ENCODE peak calls at places on chromosome 10, in five cellular contexts. M is transverse colon, Y is psoas muscle, Z is fibroblast of lung, N is cardiac muscle cell. V is an unnamed sample. For H3K4me1, the result is how much of the 10 kb centered on the place peaks cover.

GRCh38 chr10:83164134-83164533 is 975.2 kb upstream of the GHITM start:
- DNase-seq in M (no peak), Y (no peak), Z (peak), N (no peak), V (no peak)

GRCh38 chr10:71975087-71975890 is 11.1 kb downstream of the CHST3 start:
- DNase-seq in M (peak), Y (peak), Z (no peak), N (peak), V (no peak)

GRCh38 chr10:108782411-108782810 is 1140.9 kb downstream of the XPNPEP1 start:
- DNase-seq in M (no peak), Y (no peak), Z (peak), N (no peak), V (no peak)

GRCh38 chr10:58894929-58895328 is 281.5 kb upstream of the PHYHIPL start:
- DNase-seq in M (no peak), Y (no peak), Z (no peak), N (peak), V (no peak)

GRCh38 chr10:63707254-63707910 is 186.2 kb downstream of the REEP3 start:
- DNase-seq in M (no peak), Y (no peak), Z (peak), N (peak), V (no peak)

GRCh38 chr10:24277771-24278518 is 69.0 kb downstream of the KIAA1217 start:
- DNase-seq in M (no peak), Y (peak), Z (peak), N (peak), V (peak)

GRCh38 chr10:3791974-3792633 is 7.1 kb upstream of the KLF6 start:
- DNase-seq in M (no peak), Y (no peak), Z (peak), N (peak), V (no peak)

GRCh38 chr10:122493761-122494160 is 32.4 kb downstream of the HTRA1 start:
- DNase-seq in M (no peak), Y (no peak), Z (no peak), N (no peak), V (no peak)

GRCh38 chr10:94315975-94316464 is 46.7 kb downstream of the NOC3L start:
- DNase-seq in M (no peak), Y (no peak), Z (peak), N (peak), V (no peak)

GRCh38 chr10:117699436-117700075 is 157.0 kb downstream of the EMX2 start:
- DNase-seq in M (no peak), Y (no peak), Z (no peak), N (no peak), V (no peak)

GRCh38 chr10:83544049-83544448 is 595.3 kb upstream of the GHITM start:
- DNase-seq in M (no peak), Y (no peak), Z (no peak), N (no peak), V (no peak)

GRCh38 chr10:111113238-111113960 is 36.6 kb downstream of the ADRA2A start:
- DNase-seq in M (no peak), Y (no peak), Z (no peak), N (no peak), V (no peak)

GRCh38 chr10:99619090-99619800 is 994 bp downstream of the SLC25A28 start:
- DNase-seq in M (no peak), Y (no peak), Z (peak), N (peak), V (no peak)

GRCh38 chr10:73888514-73888913 is 14.2 kb upstream of the CAMK2G start:
- DNase-seq in M (no peak), Y (peak), Z (peak), N (no peak), V (no peak)

GRCh38 chr10:7111574-7111973 is 299.3 kb downstream of the SFMBT2 start:
- DNase-seq in M (no peak), Y (no peak), Z (peak), N (peak), V (no peak)

GRCh38 chr10:86663046-86663345 is 5.3 kb upstream of the LDB3 start:
- DNase-seq in M (no peak), Y (peak), Z (no peak), N (no peak), V (no peak)

GRCh38 chr10:91220954-91221696 is 662 bp downstream of the PCGF5 start:
- DNase-seq in M (peak), Y (peak), Z (peak), N (peak), V (no peak)

GRCh38 chr10:98459385-98459784 is 12.7 kb upstream of the HPS1 start:
- DNase-seq in M (no peak), Y (no peak), Z (no peak), N (no peak), V (no peak)

GRCh38 chr10:12484945-12485805 is 135.8 kb downstream of the CAMK1D start:
- DNase-seq in M (peak), Y (peak), Z (no peak), N (peak), V (no peak)

GRCh38 chr10:113279262-113279661 is 273.6 kb upstream of the HABP2 start:
- DNase-seq in M (no peak), Y (no peak), Z (no peak), N (no peak), V (no peak)

DNA sequence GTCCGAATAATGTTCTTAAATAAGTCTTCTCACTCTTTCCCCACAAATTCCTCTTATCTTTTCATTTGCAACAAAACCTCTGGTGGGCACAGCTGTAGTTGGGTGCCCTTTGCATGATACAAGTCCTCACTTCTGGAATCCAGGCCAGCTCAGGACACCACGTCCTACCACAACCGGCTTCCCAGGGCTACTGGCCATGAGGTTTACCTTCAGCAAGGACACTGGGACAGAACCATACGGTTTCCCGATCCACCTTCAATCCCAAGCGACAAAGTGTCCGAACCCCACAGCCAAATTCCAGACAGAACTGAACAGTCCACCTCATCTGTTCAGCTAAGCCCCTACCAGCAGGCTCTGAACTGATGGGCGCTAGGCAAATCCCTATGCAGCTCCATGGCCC is 174.6 kb downstream of the FAM107B start:
- DNase-seq in M (no peak), Y (no peak), Z (no peak), N (no peak), V (no peak)
- H3K4me1 ChIP-seq in M (under half), Y (under half), Z (under half), N (under half), V (under half)

GRCh38 chr10:132628966-132629900 is 91.6 kb downstream of the INPP5A start:
- DNase-seq in M (no peak), Y (peak), Z (no peak), N (no peak), V (no peak)
- H3K4me1 ChIP-seq in M (under half), Y (half or more), Z (under half), N (half or more), V (under half)

GRCh38 chr10:6054884-6055283 is 7.3 kb downstream of the IL2RA start:
- DNase-seq in M (no peak), Y (no peak), Z (no peak), N (no peak), V (no peak)

GRCh38 chr10:6053816-6054581 is 8.2 kb downstream of the IL2RA start:
- DNase-seq in M (peak), Y (peak), Z (no peak), N (no peak), V (no peak)

GRCh38 chr10:6055929-6056328 is 6.2 kb downstream of the IL2RA start:
- DNase-seq in M (no peak), Y (no peak), Z (no peak), N (no peak), V (no peak)

GRCh38 chr10:6058677-6059475 is 3.3 kb downstream of the IL2RA start:
- DNase-seq in M (no peak), Y (no peak), Z (no peak), N (no peak), V (no peak)

GRCh38 chr10:6056411-6057135 is 5.6 kb downstream of the IL2RA start:
- DNase-seq in M (no peak), Y (no peak), Z (no peak), N (no peak), V (no peak)
- H3K4me1 ChIP-seq in M (under half), Y (under half), Z (under half), N (under half), V (under half)

GRCh38 chr10:75498866-75499265 is 67.4 kb downstream of the LRMDA start:
- DNase-seq in M (no peak), Y (no peak), Z (no peak), N (no peak), V (no peak)
- H3K4me1 ChIP-seq in M (under half), Y (under half), Z (under half), N (under half), V (under half)

DNA sequence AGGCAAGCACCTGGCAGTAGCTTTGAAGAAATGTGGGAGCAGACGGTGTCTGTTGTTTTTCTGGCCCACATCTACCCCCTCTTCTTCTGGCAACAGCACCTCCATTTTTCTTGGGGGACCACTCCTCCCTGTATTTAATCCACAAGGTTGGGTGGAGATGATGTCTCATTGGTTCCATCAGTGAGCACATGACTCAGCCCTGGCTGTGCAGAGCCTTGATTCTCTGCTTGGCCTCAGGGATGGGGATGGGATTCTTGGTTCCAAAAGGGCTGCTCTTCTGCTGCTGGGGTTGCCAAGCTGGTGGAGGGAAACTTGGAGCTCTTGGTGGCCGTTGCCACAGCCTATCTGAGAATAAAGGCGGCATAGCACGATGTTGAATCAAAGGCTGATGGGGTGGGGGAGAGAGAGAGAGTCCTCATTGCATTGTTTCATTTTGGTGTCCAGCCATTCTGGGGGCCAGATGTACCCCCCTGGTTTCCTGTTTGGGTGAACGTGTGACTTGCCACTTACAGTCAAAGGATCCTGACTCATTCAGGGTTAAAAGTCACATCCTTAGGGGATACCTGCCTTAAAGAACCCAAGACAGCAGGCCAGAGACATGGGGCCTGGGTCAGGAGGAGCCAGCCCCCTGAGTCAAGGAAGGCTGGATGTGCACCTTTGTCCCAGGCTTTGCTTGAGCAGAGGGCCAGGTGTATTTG is 25.9 kb downstream of the GRK5 start:
- DNase-seq in M (no peak), Y (no peak), Z (no peak), N (no peak), V (no peak)
- H3K4me1 ChIP-seq in M (under half), Y (under half), Z (under half), N (under half), V (half or more)

GRCh38 chr10:102603946-102604345 is 40.3 kb upstream of the TRIM8 start:
- DNase-seq in M (no peak), Y (no peak), Z (no peak), N (peak), V (no peak)

GRCh38 chr10:102602272-102603045 is 41.8 kb upstream of the TRIM8 start:
- DNase-seq in M (no peak), Y (peak), Z (no peak), N (peak), V (no peak)

GRCh38 chr10:102599565-102600327 is 44.5 kb upstream of the TRIM8 start:
- DNase-seq in M (no peak), Y (no peak), Z (no peak), N (peak), V (no peak)

GRCh38 chr10:102600816-102601215 is 43.5 kb upstream of the TRIM8 start:
- DNase-seq in M (no peak), Y (no peak), Z (no peak), N (no peak), V (no peak)

GRCh38 chr10:102601639-102602038 is 42.6 kb upstream of the TRIM8 start:
- DNase-seq in M (no peak), Y (no peak), Z (no peak), N (no peak), V (no peak)
- H3K4me1 ChIP-seq in M (under half), Y (half or more), Z (under half), N (under half), V (under half)

GRCh38 chr10:62082270-62082669 is 180.8 kb downstream of the ARID5B start:
- DNase-seq in M (no peak), Y (no peak), Z (peak), N (no peak), V (no peak)
- H3K4me1 ChIP-seq in M (under half), Y (half or more), Z (under half), N (under half), V (half or more)

DNA sequence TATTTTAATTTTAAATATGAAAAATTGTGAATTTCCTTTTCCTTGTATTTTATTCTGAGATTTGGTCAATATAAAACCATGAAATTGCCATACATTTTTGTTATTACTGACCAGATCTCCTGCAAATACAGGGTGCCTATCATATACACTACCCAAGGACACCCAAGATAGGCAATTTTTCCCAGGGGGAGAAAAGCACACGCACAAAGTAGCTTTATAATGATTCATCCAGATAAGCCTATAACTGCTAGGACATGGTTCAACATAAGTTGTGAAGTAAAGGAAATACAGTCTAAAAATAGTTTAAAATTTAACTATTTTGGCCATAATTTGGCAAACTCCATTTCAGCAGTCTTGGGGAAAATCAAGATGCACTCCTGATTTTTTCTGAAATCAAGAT is 4.8 kb downstream of the RUFY2 start:
- DNase-seq in M (no peak), Y (no peak), Z (peak), N (peak), V (no peak)
- H3K4me1 ChIP-seq in M (under half), Y (under half), Z (under half), N (under half), V (under half)

GRCh38 chr10:125155101-125155500 is 5.3 kb downstream of the CTBP2 start:
- DNase-seq in M (no peak), Y (no peak), Z (peak), N (peak), V (no peak)
- H3K4me1 ChIP-seq in M (half or more), Y (half or more), Z (under half), N (half or more), V (half or more)